ENCODE peak calls at places on chromosomes 2 and 18, in nine cellular contexts. One of them, this sample, is unnamed.

GRCh38 chr18:59067873-59068272 is 71.8 kb upstream of the SEC11C start:
- DNase-seq in PC-3: peak; percentile 56
- DNase-seq in hepatocyte: peak; percentile 45
- DNase-seq in GM23248: peak; percentile 38
- DNase-seq in HCT116: no peak
- DNase-seq in OCI-LY7: peak; percentile 37
- DNase-seq in neural progenitor cell: peak; percentile 30
- DNase-seq in MM.1S: peak; percentile 48
- DNase-seq in GM23338: peak; percentile 73
- DNase-seq in this sample: peak; percentile 25

GRCh38 chr18:22639626-22640025 is 221.9 kb upstream of the CTAGE1 start:
- DNase-seq in HCT116: no peak
- DNase-seq in OCI-LY7: no peak
- DNase-seq in neural progenitor cell: no peak
- DNase-seq in GM23248: no peak
- DNase-seq in PC-3: no peak
- DNase-seq in hepatocyte: no peak
- DNase-seq in MM.1S: no peak
- DNase-seq in GM23338: no peak
- DNase-seq in this sample: no peak

GRCh38 chr2:240216197-240216596 is 75.7 kb upstream of the OTOS start:
- DNase-seq in GM23338: no peak
- DNase-seq in GM23248: no peak
- DNase-seq in HCT116: no peak
- DNase-seq in MM.1S: no peak
- DNase-seq in neural progenitor cell: no peak
- DNase-seq in OCI-LY7: no peak
- DNase-seq in hepatocyte: no peak
- DNase-seq in PC-3: no peak
- DNase-seq in this sample: no peak

GRCh38 chr18:76994086-76994654 is 138.4 kb downstream of the MBP start:
- DNase-seq in GM23338: no peak
- DNase-seq in neural progenitor cell: no peak
- DNase-seq in GM23248: no peak
- DNase-seq in PC-3: no peak
- DNase-seq in OCI-LY7: no peak
- DNase-seq in hepatocyte: peak; percentile 54
- DNase-seq in HCT116: no peak
- DNase-seq in MM.1S: no peak
- DNase-seq in this sample: no peak

GRCh38 chr2:75241696-75242095 is 42.4 kb upstream of the TACR1 start:
- DNase-seq in GM23338: peak; percentile 62
- DNase-seq in MM.1S: peak; percentile 38
- DNase-seq in neural progenitor cell: no peak
- DNase-seq in hepatocyte: no peak
- DNase-seq in GM23248: peak; percentile 17
- DNase-seq in HCT116: peak; percentile 4
- DNase-seq in PC-3: peak; percentile 66
- DNase-seq in OCI-LY7: peak; percentile 21
- DNase-seq in this sample: no peak

GRCh38 chr2:26164231-26164630 is 8.7 kb upstream of the GAREM2 start:
- DNase-seq in MM.1S: no peak
- DNase-seq in PC-3: no peak
- DNase-seq in hepatocyte: no peak
- DNase-seq in GM23248: no peak
- DNase-seq in HCT116: no peak
- DNase-seq in neural progenitor cell: no peak
- DNase-seq in GM23338: no peak
- DNase-seq in OCI-LY7: no peak
- DNase-seq in this sample: no peak

GRCh38 chr18:79393181-79393598 is 2.5 kb upstream of the NFATC1 start:
- DNase-seq in MM.1S: no peak
- DNase-seq in OCI-LY7: peak; percentile 36
- DNase-seq in HCT116: no peak
- DNase-seq in hepatocyte: no peak
- DNase-seq in neural progenitor cell: no peak
- DNase-seq in GM23248: peak; percentile 79
- DNase-seq in PC-3: no peak
- DNase-seq in GM23338: no peak
- DNase-seq in this sample: no peak

GRCh38 chr2:180524458-180524857 is 455.9 kb upstream of the UBE2E3 start:
- DNase-seq in neural progenitor cell: peak; percentile 35
- DNase-seq in HCT116: no peak
- DNase-seq in OCI-LY7: no peak
- DNase-seq in hepatocyte: no peak
- DNase-seq in MM.1S: no peak
- DNase-seq in PC-3: no peak
- DNase-seq in GM23338: peak; percentile 14
- DNase-seq in GM23248: peak; percentile 24
- DNase-seq in this sample: no peak

GRCh38 chr18:75340206-75340605 is 87.3 kb downstream of the SMIM21 start:
- DNase-seq in hepatocyte: no peak
- DNase-seq in HCT116: no peak
- DNase-seq in PC-3: no peak
- DNase-seq in GM23338: no peak
- DNase-seq in MM.1S: no peak
- DNase-seq in neural progenitor cell: no peak
- DNase-seq in GM23248: no peak
- DNase-seq in OCI-LY7: no peak
- DNase-seq in this sample: no peak

GRCh38 chr2:203155406-203155805 is 83.4 kb upstream of the CYP20A1 start:
- DNase-seq in GM23338: peak; percentile 40
- DNase-seq in hepatocyte: no peak
- DNase-seq in MM.1S: peak; percentile 56
- DNase-seq in OCI-LY7: peak; percentile 12
- DNase-seq in HCT116: peak; percentile 3
- DNase-seq in GM23248: no peak
- DNase-seq in neural progenitor cell: no peak
- DNase-seq in PC-3: peak; percentile 24
- DNase-seq in this sample: no peak

GRCh38 chr2:239644016-239644415 is 243.2 kb upstream of the HDAC4 start:
- DNase-seq in GM23248: peak; percentile 61
- DNase-seq in OCI-LY7: no peak
- DNase-seq in PC-3: peak; percentile 8
- DNase-seq in HCT116: no peak
- DNase-seq in MM.1S: no peak
- DNase-seq in GM23338: peak; percentile 3
- DNase-seq in hepatocyte: peak; percentile 49
- DNase-seq in neural progenitor cell: peak; percentile 50
- DNase-seq in this sample: no peak

GRCh38 chr2:148900350-148900749 is 25.3 kb downstream of the KIF5C start:
- DNase-seq in GM23338: no peak
- DNase-seq in HCT116: no peak
- DNase-seq in PC-3: no peak
- DNase-seq in neural progenitor cell: no peak
- DNase-seq in hepatocyte: no peak
- DNase-seq in MM.1S: no peak
- DNase-seq in OCI-LY7: no peak
- DNase-seq in GM23248: no peak
- DNase-seq in this sample: no peak

GRCh38 chr2:122863516-122863915 is 1108.1 kb downstream of the TSN start:
- DNase-seq in hepatocyte: no peak
- DNase-seq in HCT116: no peak
- DNase-seq in OCI-LY7: no peak
- DNase-seq in GM23338: no peak
- DNase-seq in PC-3: no peak
- DNase-seq in GM23248: no peak
- DNase-seq in neural progenitor cell: no peak
- DNase-seq in MM.1S: peak; percentile 80
- DNase-seq in this sample: no peak

GRCh38 chr2:168661404-168661869 is 141.0 kb upstream of the NOSTRIN start:
- DNase-seq in PC-3: no peak
- DNase-seq in OCI-LY7: no peak
- DNase-seq in neural progenitor cell: peak; percentile 72
- DNase-seq in HCT116: no peak
- DNase-seq in GM23338: peak; percentile 75
- DNase-seq in MM.1S: no peak
- DNase-seq in hepatocyte: no peak
- DNase-seq in GM23248: no peak
- DNase-seq in this sample: no peak

GRCh38 chr2:207747653-207748560 is 21.8 kb downstream of the FZD5 start:
- DNase-seq in GM23338: no peak
- DNase-seq in HCT116: no peak
- DNase-seq in neural progenitor cell: no peak
- DNase-seq in hepatocyte: peak; percentile 51
- DNase-seq in GM23248: no peak
- DNase-seq in OCI-LY7: no peak
- DNase-seq in MM.1S: no peak
- DNase-seq in PC-3: no peak
- DNase-seq in this sample: no peak

GRCh38 chr18:56505971-56506370 is 132.4 kb downstream of the TXNL1 start:
- DNase-seq in MM.1S: no peak
- DNase-seq in GM23338: no peak
- DNase-seq in PC-3: no peak
- DNase-seq in GM23248: peak; percentile 39
- DNase-seq in neural progenitor cell: no peak
- DNase-seq in OCI-LY7: no peak
- DNase-seq in HCT116: no peak
- DNase-seq in hepatocyte: no peak
- DNase-seq in this sample: no peak

GRCh38 chr18:56505293-56505692 is 133.1 kb downstream of the TXNL1 start:
- DNase-seq in hepatocyte: no peak
- DNase-seq in GM23248: no peak
- DNase-seq in MM.1S: no peak
- DNase-seq in HCT116: no peak
- DNase-seq in neural progenitor cell: no peak
- DNase-seq in PC-3: no peak
- DNase-seq in GM23338: no peak
- DNase-seq in OCI-LY7: no peak
- DNase-seq in this sample: no peak

DNA sequence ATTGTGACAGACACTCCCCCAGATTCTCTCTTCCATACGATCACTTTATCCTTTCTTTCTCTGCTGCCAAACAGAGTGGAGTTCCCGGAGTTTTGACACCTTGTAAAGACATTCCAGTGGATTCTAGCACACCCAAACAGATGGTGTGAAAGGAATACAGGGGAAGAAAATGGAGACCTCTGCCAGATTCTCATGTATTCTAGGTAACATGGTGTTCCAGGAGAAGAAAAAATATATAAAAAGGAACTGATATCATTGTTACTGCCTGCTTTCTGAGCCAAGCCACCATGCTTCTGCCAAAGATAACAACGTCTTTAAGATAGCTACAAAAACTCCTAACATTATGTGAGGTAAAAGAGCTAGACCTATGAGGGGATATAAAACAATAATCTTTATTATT is 136.5 kb downstream of the TXNL1 start:
- DNase-seq in MM.1S: no peak
- DNase-seq in PC-3: no peak
- DNase-seq in GM23248: no peak
- DNase-seq in OCI-LY7: no peak
- DNase-seq in GM23338: no peak
- DNase-seq in neural progenitor cell: no peak
- DNase-seq in HCT116: no peak
- DNase-seq in hepatocyte: no peak
- DNase-seq in this sample: no peak
- TF ChIP-seq EZH2phosphoT487 in MM.1S: no peak
- TF ChIP-seq EZH2phosphoT487 in PC-3: no peak
- TF ChIP-seq EZH2phosphoT487 in GM23248: no peak
- TF ChIP-seq EZH2phosphoT487 in OCI-LY7: no peak
- TF ChIP-seq EZH2phosphoT487 in GM23338: no peak
- TF ChIP-seq EZH2phosphoT487 in neural progenitor cell: no peak
- TF ChIP-seq EZH2phosphoT487 in HCT116: no peak
- TF ChIP-seq EZH2phosphoT487 in hepatocyte: no peak
- TF ChIP-seq EZH2phosphoT487 in this sample: no peak

DNA sequence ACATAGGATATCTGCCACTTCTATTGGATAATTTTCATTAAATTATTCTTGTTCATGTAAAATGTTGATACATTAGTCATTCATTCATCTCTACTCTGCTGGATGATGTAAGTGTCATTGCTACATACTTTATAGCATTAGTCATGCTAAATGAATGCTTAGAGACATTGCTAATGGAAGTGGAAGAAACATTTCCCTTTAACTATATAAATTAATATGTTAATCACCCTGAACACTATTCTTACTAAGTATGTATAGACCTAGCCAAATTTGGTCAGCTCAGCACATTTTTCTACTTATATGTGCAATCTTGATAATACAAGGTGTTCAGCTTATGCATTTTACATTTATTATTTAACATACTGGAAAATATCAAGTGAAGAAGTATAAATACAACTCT is 160.2 kb downstream of the DPP4 start:
- DNase-seq in HCT116: peak; percentile 21
- DNase-seq in OCI-LY7: no peak
- DNase-seq in MM.1S: no peak
- DNase-seq in GM23248: peak; percentile 72
- DNase-seq in PC-3: peak; percentile 70
- DNase-seq in GM23338: no peak
- DNase-seq in hepatocyte: no peak
- DNase-seq in neural progenitor cell: no peak
- DNase-seq in this sample: no peak
- TF ChIP-seq EZH2phosphoT487 in HCT116: no peak
- TF ChIP-seq EZH2phosphoT487 in OCI-LY7: no peak
- TF ChIP-seq EZH2phosphoT487 in MM.1S: no peak
- TF ChIP-seq EZH2phosphoT487 in GM23248: no peak
- TF ChIP-seq EZH2phosphoT487 in PC-3: no peak
- TF ChIP-seq EZH2phosphoT487 in GM23338: no peak
- TF ChIP-seq EZH2phosphoT487 in hepatocyte: no peak
- TF ChIP-seq EZH2phosphoT487 in neural progenitor cell: no peak
- TF ChIP-seq EZH2phosphoT487 in this sample: no peak

DNA sequence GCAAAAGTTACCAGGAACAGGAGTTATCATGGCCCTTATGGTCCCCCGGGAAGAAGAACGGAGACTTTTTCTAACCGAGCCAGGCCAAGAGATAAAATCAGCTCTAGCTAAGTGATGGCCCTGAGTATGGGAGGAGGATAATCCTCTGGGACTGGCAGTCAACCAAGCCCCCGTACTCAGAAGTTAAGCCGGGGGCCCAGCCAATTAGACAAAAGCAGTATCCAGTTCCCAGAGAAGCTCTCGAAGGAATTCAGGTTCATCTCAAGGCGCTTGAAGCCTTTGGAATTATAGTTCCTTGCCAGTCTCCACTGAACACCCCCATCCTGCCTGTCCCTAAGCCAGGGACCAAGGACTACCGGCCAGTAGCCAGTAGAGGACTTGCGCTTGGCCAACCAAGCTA is 365.3 kb upstream of the TCF4 start:
- DNase-seq in HCT116: no peak
- DNase-seq in GM23248: no peak
- DNase-seq in OCI-LY7: no peak
- DNase-seq in PC-3: no peak
- DNase-seq in GM23338: no peak
- DNase-seq in hepatocyte: no peak
- DNase-seq in neural progenitor cell: no peak
- DNase-seq in MM.1S: no peak
- DNase-seq in this sample: no peak
- TF ChIP-seq EZH2phosphoT487 in HCT116: no peak
- TF ChIP-seq EZH2phosphoT487 in GM23248: no peak
- TF ChIP-seq EZH2phosphoT487 in OCI-LY7: no peak
- TF ChIP-seq EZH2phosphoT487 in PC-3: no peak
- TF ChIP-seq EZH2phosphoT487 in GM23338: no peak
- TF ChIP-seq EZH2phosphoT487 in hepatocyte: no peak
- TF ChIP-seq EZH2phosphoT487 in neural progenitor cell: no peak
- TF ChIP-seq EZH2phosphoT487 in MM.1S: no peak
- TF ChIP-seq EZH2phosphoT487 in this sample: no peak

GRCh38 chr2:164757934-164758695 is 83.5 kb downstream of the COBLL1 start:
- DNase-seq in PC-3: peak; percentile 81
- DNase-seq in HCT116: no peak
- DNase-seq in hepatocyte: no peak
- DNase-seq in neural progenitor cell: no peak
- DNase-seq in GM23248: peak; percentile 65
- DNase-seq in MM.1S: no peak
- DNase-seq in OCI-LY7: peak; percentile 33
- DNase-seq in GM23338: no peak
- DNase-seq in this sample: no peak
- TF ChIP-seq EZH2phosphoT487 in PC-3: no peak
- TF ChIP-seq EZH2phosphoT487 in HCT116: no peak
- TF ChIP-seq EZH2phosphoT487 in hepatocyte: no peak
- TF ChIP-seq EZH2phosphoT487 in neural progenitor cell: no peak
- TF ChIP-seq EZH2phosphoT487 in GM23248: no peak
- TF ChIP-seq EZH2phosphoT487 in MM.1S: no peak
- TF ChIP-seq EZH2phosphoT487 in OCI-LY7: no peak
- TF ChIP-seq EZH2phosphoT487 in GM23338: no peak
- TF ChIP-seq EZH2phosphoT487 in this sample: no peak